ENCODE peak calls at places on chromosomes 1 and 21, in four cellular contexts. P is IMR-90, U is GM12878, S is HepG2. A is an unnamed sample.
A peak's percentile ranks its signal among the peaks of the same experiment; 100 is the strongest.

GRCh38 chr1:233170741-233171140 is 124.8 kb downstream of the PCNX2 start:
- DNase-seq in P (no peak), S (no peak), U (no peak), A (no peak)

GRCh38 chr21:15688809-15689208 is 41.0 kb upstream of the USP25 start:
- DNase-seq in S (no peak), U (no peak), P (no peak), A (no peak)

GRCh38 chr21:45544449-45545235 is 2.4 kb upstream of the SLC19A1 start:
- DNase-seq in S (no peak), P (no peak), U (no peak), A (no peak)

GRCh38 chr21:33931799-33932390 is 16.3 kb upstream of the ATP5PO start:
- DNase-seq in U (no peak), P (no peak), S (no peak), A (no peak)

GRCh38 chr21:44291936-44292811 is 6.5 kb downstream of the AIRE start:
- DNase-seq in S (no peak), P (no peak), U (no peak), A (peak; percentile 73)

GRCh38 chr1:34126486-34126885 is 38.5 kb downstream of the CSMD2 start:
- DNase-seq in P (no peak), S (no peak), U (no peak), A (no peak)

GRCh38 chr1:214439352-214440119 is 111.9 kb downstream of the PTPN14 start:
- DNase-seq in P (peak; percentile 97), U (peak; percentile 60), S (peak; percentile 90), A (no peak)

GRCh38 chr1:113579256-113580018 is 179.8 kb downstream of the PHTF1 start:
- DNase-seq in U (no peak), P (peak; percentile 7), S (no peak), A (no peak)

GRCh38 chr1:30184393-30185141 is 538.8 kb downstream of the MATN1 start:
- DNase-seq in S (no peak), P (no peak), U (no peak), A (peak; percentile 58)

GRCh38 chr1:161952603-161953172 is 71.0 kb downstream of the OLFML2B start:
- DNase-seq in U (no peak), P (peak; percentile 19), S (no peak), A (no peak)

GRCh38 chr1:67189953-67190352 is 23.7 kb downstream of the IL23R start:
- DNase-seq in U (no peak), P (no peak), S (no peak), A (no peak)

GRCh38 chr1:105934806-105935205 is 1121.7 kb upstream of the PRMT6 start:
- DNase-seq in U (no peak), P (no peak), S (no peak), A (no peak)

GRCh38 chr1:211781260-211781659 is 49.3 kb downstream of the LPGAT1 start:
- DNase-seq in U (no peak), S (no peak), P (no peak), A (no peak)

GRCh38 chr1:184189361-184189760 is 137.8 kb downstream of the TSEN15 start:
- DNase-seq in S (no peak), U (no peak), P (no peak), A (peak; percentile 24)

DNA sequence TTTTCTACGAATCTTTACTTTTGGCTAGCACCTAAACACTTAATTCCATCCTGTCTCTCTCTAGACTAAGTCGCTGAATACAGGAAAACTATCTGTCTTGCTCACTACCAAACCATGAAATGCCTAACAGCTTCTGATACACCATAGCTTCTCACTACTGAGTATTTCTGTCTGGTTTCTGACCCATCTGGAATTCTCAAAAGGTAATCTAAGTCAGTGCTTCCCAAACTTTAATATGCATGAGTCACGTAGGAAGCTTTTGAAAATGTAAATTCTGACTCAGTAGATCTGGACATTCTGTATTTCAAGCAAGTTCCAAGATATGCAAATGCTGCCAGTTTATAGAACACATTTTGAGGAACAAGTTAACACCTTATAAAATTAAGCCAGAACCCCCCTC is 9.2 kb upstream of the OVGP1 start:
- DNase-seq in U (no peak), P (peak; percentile 83), S (no peak), A (no peak)
- TF ChIP-seq MXI1 in U (no peak), P (no peak), S (no peak), A (no peak)

DNA sequence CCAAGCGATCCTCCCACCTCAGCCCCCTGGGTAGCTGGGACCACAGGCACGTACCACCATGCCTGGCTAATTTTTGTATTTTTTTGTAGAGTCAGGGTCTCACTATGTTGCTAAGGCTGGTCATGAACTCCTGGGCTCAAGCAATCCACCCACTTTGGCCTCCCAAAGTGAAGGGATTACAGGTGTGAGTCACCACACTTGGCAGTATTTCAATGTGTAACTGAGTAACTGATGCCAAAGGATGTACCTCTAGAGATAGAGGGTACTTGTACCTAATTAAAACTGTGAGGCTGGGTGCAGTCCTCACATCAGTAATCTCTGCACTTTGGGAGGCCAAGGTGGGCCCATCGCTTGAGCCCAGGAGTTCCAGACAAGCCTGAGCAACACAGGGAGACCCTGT is 258.7 kb upstream of the DMRTA2 start:
- DNase-seq in P (peak; percentile 44), S (no peak), U (no peak), A (no peak)
- TF ChIP-seq RFX5 in P (no peak), S (no peak), U (no peak), A (no peak)

GRCh38 chr21:39612233-39613028 is at the start of gene B3GALT5:
- DNase-seq in U (no peak), S (no peak), P (no peak), A (peak; percentile 88)
- H3K4me3 ChIP-seq in U (no peak within 1 kb of the TSS), S (no peak within 1 kb of the TSS), P (peak within 1 kb of the TSS; percentile 32), A (peak within 1 kb of the TSS; percentile 58)

GRCh38 chr1:10117132-10117531 is 84.4 kb downstream of the UBE4B start:
- DNase-seq in P (no peak), U (no peak), S (no peak), A (no peak)

GRCh38 chr1:10121688-10122087 is 88.7 kb upstream of the KIF1B start:
- DNase-seq in S (no peak), U (no peak), P (no peak), A (no peak)

GRCh38 chr1:10113501-10113900 is 80.7 kb downstream of the UBE4B start:
- DNase-seq in U (no peak), S (no peak), P (no peak), A (no peak)

GRCh38 chr1:10114746-10115145 is 82.0 kb downstream of the UBE4B start:
- DNase-seq in P (no peak), S (no peak), U (no peak), A (no peak)

GRCh38 chr1:10117865-10118264 is 85.1 kb downstream of the UBE4B start:
- DNase-seq in P (peak; percentile 63), U (no peak), S (no peak), A (no peak)
- TF ChIP-seq MXI1 in P (no peak), U (no peak), S (no peak), A (no peak)

DNA sequence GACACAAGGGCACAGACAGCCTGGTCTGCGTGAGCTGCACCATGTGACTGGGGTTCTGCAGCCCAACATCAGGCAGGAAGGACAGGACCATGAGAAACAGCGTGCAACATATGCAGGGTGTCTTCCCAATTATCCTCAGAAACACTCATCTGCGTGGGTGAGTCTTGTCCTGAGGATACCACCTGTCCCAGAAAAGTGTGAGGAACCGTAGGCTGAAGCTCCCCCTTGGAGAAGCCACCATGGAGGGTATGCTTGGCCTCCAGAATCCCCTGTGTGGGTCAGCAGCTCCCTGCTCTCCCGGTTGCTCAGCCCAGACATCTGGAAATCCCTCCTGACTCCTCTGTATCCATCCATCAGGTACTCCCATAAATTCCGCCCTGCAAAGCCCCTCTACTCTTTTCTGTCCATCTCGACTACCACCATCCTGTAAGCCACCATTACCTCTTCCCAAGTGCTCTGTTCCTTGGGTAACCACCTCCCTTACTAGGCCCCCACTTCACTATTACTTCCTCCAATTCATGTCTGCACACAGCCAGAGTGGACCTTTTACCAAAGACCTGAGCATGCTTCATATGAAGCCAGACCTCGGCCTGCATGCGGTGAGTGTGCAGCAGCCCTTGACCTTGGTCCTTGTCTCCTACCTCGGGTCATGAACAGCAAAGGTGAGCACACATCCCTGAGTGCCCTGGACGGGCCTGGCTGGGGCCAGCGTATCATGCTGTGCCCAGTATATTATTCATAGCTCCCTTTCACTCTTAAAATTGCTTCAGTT is 33.1 kb downstream of the ETS2 start:
- DNase-seq in P (no peak), U (no peak), S (no peak), A (no peak)
- TF ChIP-seq RFX5 in P (no peak), U (no peak), S (no peak), A (no peak)

A was measured in SK-N-SH.